ENCODE peak calls at places on chromosomes 6 and 20, in five cellular contexts. One of them, this sample, is unnamed.

GRCh38 chr20:25046736-25047666 is 10.9 kb downstream of the ACSS1 start:
- DNase-seq in omental fat pad: no peak
- DNase-seq in uterus: peak; percentile 10
- DNase-seq in HFFc6: no peak
- DNase-seq in choroid plexus epithelial cell: no peak
- DNase-seq in this sample: no peak

GRCh38 chr6:129006685-129007514 is 124.0 kb downstream of the LAMA2 start:
- DNase-seq in choroid plexus epithelial cell: no peak
- DNase-seq in omental fat pad: no peak
- DNase-seq in HFFc6: no peak
- DNase-seq in uterus: no peak
- DNase-seq in this sample: no peak

GRCh38 chr20:20360464-20360863 is 7.4 kb upstream of the INSM1 start:
- DNase-seq in omental fat pad: no peak
- DNase-seq in HFFc6: peak; percentile 56
- DNase-seq in choroid plexus epithelial cell: peak; percentile 85
- DNase-seq in uterus: no peak
- DNase-seq in this sample: peak; percentile 89

GRCh38 chr6:166203003-166203640 is 35.5 kb upstream of the TBXT start:
- DNase-seq in HFFc6: no peak
- DNase-seq in choroid plexus epithelial cell: no peak
- DNase-seq in uterus: no peak
- DNase-seq in omental fat pad: no peak
- DNase-seq in this sample: no peak

GRCh38 chr6:148758492-148758891 is 11.7 kb downstream of the UST start:
- DNase-seq in HFFc6: no peak
- DNase-seq in choroid plexus epithelial cell: no peak
- DNase-seq in omental fat pad: no peak
- DNase-seq in uterus: no peak
- DNase-seq in this sample: no peak

GRCh38 chr6:35160642-35161041 is 19.5 kb upstream of the TCP11 start:
- DNase-seq in uterus: no peak
- DNase-seq in choroid plexus epithelial cell: no peak
- DNase-seq in HFFc6: no peak
- DNase-seq in omental fat pad: no peak
- DNase-seq in this sample: no peak

GRCh38 chr6:44201638-44202303 is 15.0 kb upstream of the MYMX start:
- DNase-seq in choroid plexus epithelial cell: no peak
- DNase-seq in uterus: no peak
- DNase-seq in HFFc6: no peak
- DNase-seq in omental fat pad: no peak
- DNase-seq in this sample: no peak

GRCh38 chr20:33490934-33491656 is 1.2 kb downstream of the CBFA2T2 start:
- DNase-seq in omental fat pad: no peak
- DNase-seq in uterus: no peak
- DNase-seq in choroid plexus epithelial cell: peak; percentile 7
- DNase-seq in HFFc6: no peak
- DNase-seq in this sample: no peak

GRCh38 chr6:168852336-168852884 is 401.2 kb downstream of the THBS2 start:
- DNase-seq in choroid plexus epithelial cell: no peak
- DNase-seq in uterus: no peak
- DNase-seq in omental fat pad: no peak
- DNase-seq in HFFc6: no peak
- DNase-seq in this sample: no peak

GRCh38 chr20:62409935-62410741 is 3.1 kb upstream of the CABLES2 start:
- DNase-seq in omental fat pad: no peak
- DNase-seq in uterus: peak; percentile 66
- DNase-seq in choroid plexus epithelial cell: peak; percentile 26
- DNase-seq in HFFc6: peak; percentile 15
- DNase-seq in this sample: peak; percentile 59

GRCh38 chr6:12842126-12842525 is 125.6 kb downstream of the PHACTR1 start:
- DNase-seq in choroid plexus epithelial cell: no peak
- DNase-seq in omental fat pad: no peak
- DNase-seq in uterus: no peak
- DNase-seq in HFFc6: no peak
- DNase-seq in this sample: no peak

GRCh38 chr6:141956046-141956761 is 176.5 kb upstream of the GJE1 start:
- DNase-seq in choroid plexus epithelial cell: peak; percentile 5
- DNase-seq in HFFc6: peak; percentile 37
- DNase-seq in omental fat pad: no peak
- DNase-seq in uterus: peak; percentile 35
- DNase-seq in this sample: peak; percentile 5

GRCh38 chr6:144797881-144798589 is 512.9 kb downstream of the UTRN start:
- DNase-seq in HFFc6: peak; percentile 78
- DNase-seq in choroid plexus epithelial cell: peak; percentile 74
- DNase-seq in omental fat pad: no peak
- DNase-seq in uterus: no peak
- DNase-seq in this sample: peak; percentile 95

GRCh38 chr20:45088247-45088646 is 12.7 kb downstream of the KCNS1 start:
- DNase-seq in omental fat pad: no peak
- DNase-seq in choroid plexus epithelial cell: peak; percentile 49
- DNase-seq in uterus: no peak
- DNase-seq in HFFc6: peak; percentile 96
- DNase-seq in this sample: peak; percentile 99

GRCh38 chr20:46246527-46246926 is 61.8 kb downstream of the CDH22 start:
- DNase-seq in choroid plexus epithelial cell: no peak
- DNase-seq in uterus: no peak
- DNase-seq in omental fat pad: no peak
- DNase-seq in HFFc6: no peak
- DNase-seq in this sample: no peak

GRCh38 chr6:146700078-146700686 is 101.4 kb downstream of the ADGB start:
- DNase-seq in uterus: peak; percentile 45
- DNase-seq in HFFc6: peak; percentile 76
- DNase-seq in omental fat pad: peak; percentile 71
- DNase-seq in choroid plexus epithelial cell: peak; percentile 94
- DNase-seq in this sample: peak; percentile 83

GRCh38 chr20:6768228-6769185 is 1.0 kb downstream of the BMP2 start:
- DNase-seq in uterus: peak; percentile 19
- DNase-seq in HFFc6: no peak
- DNase-seq in choroid plexus epithelial cell: peak; percentile 40
- DNase-seq in omental fat pad: no peak
- DNase-seq in this sample: no peak

GRCh38 chr20:58433759-58434158 is 44.7 kb downstream of the VAPB start:
- DNase-seq in HFFc6: peak; percentile 63
- DNase-seq in omental fat pad: no peak
- DNase-seq in choroid plexus epithelial cell: peak; percentile 81
- DNase-seq in uterus: no peak
- DNase-seq in this sample: peak; percentile 60

GRCh38 chr6:152478377-152479010 is 158.7 kb downstream of the SYNE1 start:
- DNase-seq in uterus: no peak
- DNase-seq in choroid plexus epithelial cell: no peak
- DNase-seq in omental fat pad: no peak
- DNase-seq in HFFc6: no peak
- DNase-seq in this sample: no peak

GRCh38 chr20:7232796-7233195 is 465.3 kb downstream of the BMP2 start:
- DNase-seq in omental fat pad: no peak
- DNase-seq in HFFc6: no peak
- DNase-seq in uterus: no peak
- DNase-seq in choroid plexus epithelial cell: no peak
- DNase-seq in this sample: peak; percentile 22

GRCh38 chr20:35515949-35516645 is 13.4 kb downstream of the C20orf173 start:
- DNase-seq in uterus: no peak
- DNase-seq in choroid plexus epithelial cell: peak; percentile 85
- DNase-seq in omental fat pad: no peak
- DNase-seq in HFFc6: peak; percentile 83
- DNase-seq in this sample: peak; percentile 95

GRCh38 chr6:41718828-41719227 is 16.6 kb downstream of the TFEB start:
- DNase-seq in omental fat pad: no peak
- DNase-seq in uterus: no peak
- DNase-seq in HFFc6: no peak
- DNase-seq in choroid plexus epithelial cell: no peak
- DNase-seq in this sample: no peak

GRCh38 chr6:168130168-168130651 is 51.2 kb upstream of the FRMD1 start:
- DNase-seq in HFFc6: no peak
- DNase-seq in omental fat pad: no peak
- DNase-seq in uterus: no peak
- DNase-seq in choroid plexus epithelial cell: no peak
- DNase-seq in this sample: no peak

GRCh38 chr6:74585779-74586178 is 620.1 kb downstream of the COL12A1 start:
- DNase-seq in choroid plexus epithelial cell: peak; percentile 63
- DNase-seq in uterus: no peak
- DNase-seq in omental fat pad: no peak
- DNase-seq in HFFc6: peak; percentile 21
- DNase-seq in this sample: peak; percentile 62

GRCh38 chr6:47932575-47932974 is 150.7 kb downstream of the OPN5 start:
- DNase-seq in uterus: no peak
- DNase-seq in HFFc6: no peak
- DNase-seq in choroid plexus epithelial cell: no peak
- DNase-seq in omental fat pad: no peak
- DNase-seq in this sample: no peak

GRCh38 chr6:47938411-47938810 is 156.6 kb downstream of the OPN5 start:
- DNase-seq in omental fat pad: no peak
- DNase-seq in HFFc6: no peak
- DNase-seq in choroid plexus epithelial cell: no peak
- DNase-seq in uterus: no peak
- DNase-seq in this sample: no peak

GRCh38 chr6:47934023-47934422 is 152.2 kb downstream of the OPN5 start:
- DNase-seq in uterus: no peak
- DNase-seq in omental fat pad: no peak
- DNase-seq in HFFc6: no peak
- DNase-seq in choroid plexus epithelial cell: no peak
- DNase-seq in this sample: no peak

DNA sequence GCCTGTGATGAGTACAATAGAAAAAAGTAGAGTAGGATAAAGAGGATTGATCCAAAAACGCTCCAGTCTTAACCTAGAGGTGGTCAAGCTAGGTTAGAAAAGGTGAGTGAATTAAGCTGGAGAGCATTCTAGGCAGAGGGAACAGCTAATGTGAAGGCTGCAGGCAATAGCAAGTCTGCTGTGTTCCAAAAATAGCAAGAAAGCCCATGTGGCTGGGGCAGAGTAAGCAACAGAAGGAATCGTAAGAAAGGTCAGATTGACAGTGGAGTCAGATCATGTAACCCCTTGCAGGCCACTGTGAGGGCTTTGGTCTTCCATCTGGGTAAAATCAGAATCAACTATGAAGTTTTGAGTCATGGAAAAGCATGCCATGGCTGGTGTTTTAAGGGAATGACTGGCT is 155.0 kb downstream of the OPN5 start:
- DNase-seq in omental fat pad: no peak
- DNase-seq in choroid plexus epithelial cell: no peak
- DNase-seq in HFFc6: no peak
- DNase-seq in uterus: no peak
- DNase-seq in this sample: no peak
- TF ChIP-seq CTCF in omental fat pad: no peak
- TF ChIP-seq CTCF in choroid plexus epithelial cell: no peak
- TF ChIP-seq CTCF in HFFc6: no peak
- TF ChIP-seq CTCF in uterus: no peak
- TF ChIP-seq CTCF in this sample: no peak

DNA sequence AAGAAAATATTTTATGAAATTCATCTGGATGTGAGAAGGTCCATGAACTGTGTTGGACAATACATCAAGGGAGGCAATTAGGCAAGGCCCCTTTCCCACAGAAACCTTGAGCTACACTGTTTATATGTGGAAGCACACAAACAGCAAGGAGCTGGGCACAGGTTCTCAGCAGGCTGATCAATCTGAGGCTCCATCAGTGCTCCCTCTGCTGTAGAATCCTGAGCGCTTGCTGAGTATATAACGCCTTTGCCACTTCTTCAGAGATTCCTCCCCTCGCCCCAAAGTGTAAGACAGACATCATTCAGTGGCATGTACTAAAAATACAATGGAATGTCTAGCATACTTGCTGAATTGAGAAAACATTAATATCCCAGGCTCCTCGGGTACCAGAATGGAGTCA is 146.9 kb downstream of the PRKN start:
- DNase-seq in HFFc6: no peak
- DNase-seq in omental fat pad: no peak
- DNase-seq in choroid plexus epithelial cell: no peak
- DNase-seq in uterus: no peak
- DNase-seq in this sample: no peak
- TF ChIP-seq CTCF in HFFc6: no peak
- TF ChIP-seq CTCF in omental fat pad: no peak
- TF ChIP-seq CTCF in choroid plexus epithelial cell: peak; percentile 2
- TF ChIP-seq CTCF in uterus: no peak
- TF ChIP-seq CTCF in this sample: no peak

DNA sequence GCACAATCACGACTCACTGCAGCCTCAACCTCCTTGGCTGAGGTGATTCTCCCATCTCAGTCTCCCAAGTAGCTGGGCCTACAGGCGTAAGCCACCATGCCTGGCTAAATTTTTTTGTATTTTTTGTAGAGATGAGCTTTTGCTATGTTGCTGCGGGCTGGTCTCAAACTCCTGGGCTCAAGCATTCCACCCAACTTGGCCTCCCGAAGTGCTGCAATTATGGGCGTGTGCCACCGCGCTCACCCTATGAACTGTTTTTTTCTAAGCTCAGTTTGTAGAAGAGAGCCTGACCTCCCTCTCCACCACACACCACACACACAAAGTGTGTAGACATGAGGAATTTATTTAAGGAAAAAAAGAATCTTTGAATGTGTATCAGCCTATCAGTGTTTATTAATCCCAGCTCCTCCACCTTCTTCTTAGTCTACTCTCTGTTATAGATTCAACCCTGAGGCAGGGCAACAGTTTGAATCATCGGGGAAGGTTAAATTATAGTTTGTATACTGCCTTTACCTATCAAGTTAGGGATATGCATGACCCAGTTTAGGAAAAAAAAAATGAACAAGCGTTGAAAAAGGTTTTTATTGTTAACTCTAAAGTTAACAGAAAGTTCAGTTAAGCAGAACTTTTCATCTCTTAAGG is 74.2 kb downstream of the PLEKHG1 start:
- DNase-seq in choroid plexus epithelial cell: no peak
- DNase-seq in uterus: no peak
- DNase-seq in omental fat pad: no peak
- DNase-seq in HFFc6: no peak
- DNase-seq in this sample: no peak
- TF ChIP-seq CTCF in choroid plexus epithelial cell: no peak
- TF ChIP-seq CTCF in uterus: no peak
- TF ChIP-seq CTCF in omental fat pad: no peak
- TF ChIP-seq CTCF in HFFc6: no peak
- TF ChIP-seq CTCF in this sample: no peak

GRCh38 chr6:89597988-89598387 is 40.6 kb downstream of the LYRM2 start:
- DNase-seq in choroid plexus epithelial cell: peak; percentile 69
- DNase-seq in uterus: no peak
- DNase-seq in HFFc6: peak; percentile 1
- DNase-seq in omental fat pad: no peak
- DNase-seq in this sample: peak; percentile 75
- TF ChIP-seq CTCF in choroid plexus epithelial cell: peak; percentile 5
- TF ChIP-seq CTCF in uterus: no peak
- TF ChIP-seq CTCF in HFFc6: peak; percentile 23
- TF ChIP-seq CTCF in omental fat pad: no peak
- TF ChIP-seq CTCF in this sample: peak; percentile 60

DNA sequence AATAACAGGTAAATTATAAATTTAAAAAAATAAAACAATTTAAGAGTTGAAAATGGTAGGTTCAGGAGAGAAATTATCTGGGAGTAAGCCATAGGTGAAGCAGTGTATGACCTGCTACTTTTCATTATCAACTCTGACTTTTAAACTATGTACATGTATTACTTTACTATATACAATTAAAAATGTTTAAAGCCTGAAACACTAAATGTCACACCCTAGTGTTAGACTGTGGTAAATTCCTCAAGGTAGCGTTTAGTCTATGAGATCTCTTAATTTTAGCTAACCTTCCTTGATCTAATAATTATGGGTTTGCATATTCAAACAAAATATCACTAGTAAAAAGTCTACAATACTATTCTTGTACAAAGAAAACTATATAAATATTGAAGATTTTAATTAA is 22.3 kb upstream of the TBC1D32 start:
- DNase-seq in omental fat pad: no peak
- DNase-seq in choroid plexus epithelial cell: peak; percentile 19
- DNase-seq in HFFc6: no peak
- DNase-seq in uterus: no peak
- DNase-seq in this sample: no peak
- TF ChIP-seq CTCF in omental fat pad: no peak
- TF ChIP-seq CTCF in choroid plexus epithelial cell: no peak
- TF ChIP-seq CTCF in HFFc6: peak; percentile 61
- TF ChIP-seq CTCF in uterus: no peak
- TF ChIP-seq CTCF in this sample: peak; percentile 24

This sample was measured in PC-3.